ENCODE peak calls at places on chromosomes 13 and 19, in nine cellular contexts. I is T-helper 1 cell; H is RWPE1; C is HTR-8/SVneo; P is effector CD4-positive, alpha-beta T cell; J is sciatic nerve; R is tibial artery; F is activated CD4-positive, alpha-beta T cell treated with anti-CD3 and anti-CD28 coated beads for 48 hours; N is iPS-NIHi11. S is an unnamed sample.

GRCh38 chr13:39498471-39499114 is 104.4 kb downstream of the LHFPL6 start:
- DNase-seq in I (no peak), H (no peak), C (no peak), P (no peak), J (no peak), R (no peak), F (no peak), N (peak; percentile 33), S (no peak)

GRCh38 chr19:11887618-11888531 is at the start of gene ZNF69:
- DNase-seq in I (peak; percentile 23), H (no peak), C (peak; percentile 84), P (peak; percentile 21), J (peak; percentile 90), R (peak; percentile 94), F (peak; percentile 69), N (peak; percentile 93), S (peak; percentile 91)

GRCh38 chr13:24274452-24274971 is 34.9 kb upstream of the C1QTNF9 start:
- DNase-seq in I (peak; percentile 48), H (no peak), C (no peak), P (peak; percentile 64), J (no peak), R (no peak), F (peak; percentile 81), N (no peak), S (no peak)

GRCh38 chr13:102773441-102774209 is at the start of gene TEX30:
- DNase-seq in I (peak; percentile 82), H (peak; percentile 79), C (peak; percentile 69), P (peak; percentile 80), J (peak; percentile 89), R (peak; percentile 68), F (peak; percentile 89), N (peak; percentile 93), S (peak; percentile 89)

GRCh38 chr13:108495686-108496363 is 133.6 kb upstream of the MYO16 start:
- DNase-seq in I (peak; percentile 15), H (no peak), C (no peak), P (peak; percentile 6), J (no peak), R (no peak), F (no peak), N (peak; percentile 43), S (no peak)

GRCh38 chr13:48859168-48860105 is 116.3 kb upstream of the FNDC3A start:
- DNase-seq in I (no peak), H (no peak), C (no peak), P (no peak), J (no peak), R (no peak), F (no peak), N (peak; percentile 30), S (no peak)

GRCh38 chr13:73874460-73874859 is 259.7 kb downstream of the KLF12 start:
- DNase-seq in I (no peak), H (no peak), C (no peak), P (no peak), J (no peak), R (no peak), F (no peak), N (no peak), S (no peak)

GRCh38 chr19:1418494-1418775 is 11.0 kb downstream of the DAZAP1 start:
- DNase-seq in I (no peak), H (no peak), C (no peak), P (no peak), J (no peak), R (no peak), F (no peak), N (no peak), S (no peak)

GRCh38 chr13:29474991-29475390 is 120.5 kb downstream of the SLC7A1 start:
- DNase-seq in I (no peak), H (no peak), C (no peak), P (no peak), J (no peak), R (no peak), F (no peak), N (no peak), S (no peak)

GRCh38 chr13:75803175-75803611 is 167.1 kb downstream of the LMO7 start:
- DNase-seq in I (no peak), H (no peak), C (no peak), P (no peak), J (no peak), R (no peak), F (no peak), N (peak; percentile 61), S (no peak)

GRCh38 chr13:31947105-31947504 is 84.5 kb upstream of the FRY start:
- DNase-seq in I (no peak), H (no peak), C (no peak), P (no peak), J (no peak), R (no peak), F (no peak), N (no peak), S (no peak)

GRCh38 chr19:46475976-46476375 is 4.6 kb upstream of the PNMA8A start:
- DNase-seq in I (no peak), H (no peak), C (no peak), P (no peak), J (no peak), R (no peak), F (no peak), N (no peak), S (no peak)

GRCh38 chr19:46791944-46792343 is 3.5 kb upstream of the SLC1A5 start:
- DNase-seq in I (peak; percentile 30), H (no peak), C (no peak), P (peak; percentile 16), J (no peak), R (no peak), F (no peak), N (no peak), S (no peak)

GRCh38 chr13:99269627-99270252 is 11.6 kb upstream of the GPR18 start:
- DNase-seq in I (no peak), H (peak; percentile 20), C (peak; percentile 17), P (no peak), J (no peak), R (no peak), F (no peak), N (peak; percentile 17), S (no peak)

GRCh38 chr19:10013834-10014618 is 743 bp downstream of the RDH8 start:
- DNase-seq in I (no peak), H (no peak), C (no peak), P (no peak), J (no peak), R (no peak), F (no peak), N (no peak), S (no peak)

GRCh38 chr19:29529646-29530548 is 4.1 kb downstream of the VSTM2B start:
- DNase-seq in I (no peak), H (no peak), C (no peak), P (no peak), J (no peak), R (no peak), F (peak; percentile 23), N (peak; percentile 74), S (peak; percentile 48)

GRCh38 chr19:4577020-4577782 is 17.7 kb upstream of the SEMA6B start:
- DNase-seq in I (no peak), H (no peak), C (no peak), P (no peak), J (no peak), R (no peak), F (no peak), N (no peak), S (no peak)

GRCh38 chr19:50025794-50026549 is at the start of gene ZNF473:
- DNase-seq in I (peak; percentile 91), H (peak; percentile 87), C (peak; percentile 92), P (peak; percentile 90), J (peak; percentile 96), R (peak; percentile 94), F (peak; percentile 93), N (peak; percentile 92), S (peak; percentile 98)

GRCh38 chr13:49326222-49326917 is 78.6 kb downstream of the CDADC1 start:
- DNase-seq in I (no peak), H (no peak), C (no peak), P (no peak), J (no peak), R (no peak), F (no peak), N (no peak), S (no peak)

GRCh38 chr13:90640976-90641375 is 706.5 kb upstream of the MIR17HG start:
- DNase-seq in I (no peak), H (peak; percentile 19), C (peak; percentile 3), P (no peak), J (no peak), R (no peak), F (no peak), N (no peak), S (no peak)

GRCh38 chr13:32746474-32746873 is 160.2 kb downstream of the PDS5B start:
- DNase-seq in I (no peak), H (no peak), C (no peak), P (no peak), J (no peak), R (no peak), F (no peak), N (no peak), S (no peak)

GRCh38 chr19:5743640-5744039 is 23.2 kb downstream of the CATSPERD start:
- DNase-seq in I (no peak), H (no peak), C (no peak), P (no peak), J (no peak), R (no peak), F (no peak), N (no peak), S (no peak)

GRCh38 chr13:50130686-50131051 is 115.4 kb downstream of the KCNRG start:
- DNase-seq in I (no peak), H (no peak), C (no peak), P (peak; percentile 34), J (peak; percentile 71), R (peak; percentile 45), F (no peak), N (no peak), S (no peak)

GRCh38 chr13:46595136-46595917 is 42.4 kb downstream of the LRCH1 start:
- DNase-seq in I (no peak), H (peak; percentile 70), C (no peak), P (no peak), J (no peak), R (no peak), F (no peak), N (no peak), S (no peak)

GRCh38 chr19:2077398-2077797 is 18.7 kb downstream of the MOB3A start:
- DNase-seq in I (no peak), H (no peak), C (no peak), P (no peak), J (no peak), R (no peak), F (no peak), N (no peak), S (no peak)

GRCh38 chr13:76696370-76696769 is 189.8 kb downstream of the KCTD12 start:
- DNase-seq in I (no peak), H (no peak), C (no peak), P (no peak), J (no peak), R (no peak), F (no peak), N (no peak), S (no peak)

GRCh38 chr19:7250951-7251350 is 43.3 kb downstream of the INSR start:
- DNase-seq in I (no peak), H (no peak), C (no peak), P (no peak), J (no peak), R (no peak), F (no peak), N (no peak), S (no peak)

GRCh38 chr19:4069331-4069959 is 2.7 kb upstream of the ZBTB7A start:
- DNase-seq in I (no peak), H (no peak), C (no peak), P (no peak), J (no peak), R (no peak), F (peak; percentile 68), N (no peak), S (no peak)

GRCh38 chr13:40527914-40528313 is 138.5 kb downstream of the FOXO1 start:
- DNase-seq in I (no peak), H (no peak), C (no peak), P (no peak), J (no peak), R (no peak), F (no peak), N (no peak), S (no peak)

GRCh38 chr13:99258946-99259345 is 767 bp upstream of the GPR18 start:
- DNase-seq in I (no peak), H (no peak), C (no peak), P (no peak), J (no peak), R (no peak), F (no peak), N (no peak), S (no peak)

GRCh38 chr13:104809483-104809882 is 1726.0 kb downstream of the EFNB2 start:
- DNase-seq in I (no peak), H (no peak), C (no peak), P (no peak), J (no peak), R (no peak), F (no peak), N (no peak), S (no peak)

S was measured in sigmoid colon.